ENCODE peak calls at places on chromosome 20, in ten cellular contexts. One of them, this sample, is unnamed.

GRCh38 chr20:46568570-46569129 is 18.2 kb upstream of the OCSTAMP start:
- DNase-seq in OCI-LY7: no peak
- DNase-seq in HFFc6: peak; percentile 47
- DNase-seq in progenitor cell of endocrine pancreas: no peak
- DNase-seq in HCT116: no peak
- DNase-seq in GM12865: no peak
- DNase-seq in foreskin keratinocyte: no peak
- DNase-seq in fibroblast of lung: peak; percentile 88
- DNase-seq in heart left ventricle: peak; percentile 89
- DNase-seq in heart right ventricle: peak; percentile 91
- DNase-seq in this sample: no peak

GRCh38 chr20:5996765-5997164 is 46.3 kb downstream of the MCM8 start:
- DNase-seq in OCI-LY7: peak; percentile 29
- DNase-seq in HFFc6: no peak
- DNase-seq in progenitor cell of endocrine pancreas: no peak
- DNase-seq in HCT116: no peak
- DNase-seq in GM12865: peak; percentile 70
- DNase-seq in foreskin keratinocyte: no peak
- DNase-seq in fibroblast of lung: no peak
- DNase-seq in heart left ventricle: no peak
- DNase-seq in heart right ventricle: no peak
- DNase-seq in this sample: no peak

GRCh38 chr20:52948491-52948890 is 23.7 kb upstream of the TSHZ2 start:
- DNase-seq in OCI-LY7: no peak
- DNase-seq in HFFc6: no peak
- DNase-seq in progenitor cell of endocrine pancreas: no peak
- DNase-seq in HCT116: no peak
- DNase-seq in GM12865: no peak
- DNase-seq in foreskin keratinocyte: no peak
- DNase-seq in fibroblast of lung: peak; percentile 34
- DNase-seq in heart left ventricle: no peak
- DNase-seq in heart right ventricle: no peak
- DNase-seq in this sample: no peak

GRCh38 chr20:31666258-31667042 is 28.7 kb downstream of the COX4I2 start:
- DNase-seq in OCI-LY7: peak; percentile 35
- DNase-seq in HFFc6: no peak
- DNase-seq in progenitor cell of endocrine pancreas: no peak
- DNase-seq in HCT116: no peak
- DNase-seq in GM12865: no peak
- DNase-seq in foreskin keratinocyte: no peak
- DNase-seq in fibroblast of lung: peak; percentile 46
- DNase-seq in heart left ventricle: peak; percentile 69
- DNase-seq in heart right ventricle: peak; percentile 65
- DNase-seq in this sample: no peak

GRCh38 chr20:25030649-25031026 is 27.3 kb downstream of the ACSS1 start:
- DNase-seq in OCI-LY7: no peak
- DNase-seq in HFFc6: no peak
- DNase-seq in progenitor cell of endocrine pancreas: no peak
- DNase-seq in HCT116: no peak
- DNase-seq in GM12865: no peak
- DNase-seq in foreskin keratinocyte: no peak
- DNase-seq in fibroblast of lung: no peak
- DNase-seq in heart left ventricle: no peak
- DNase-seq in heart right ventricle: no peak
- DNase-seq in this sample: no peak

GRCh38 chr20:31716818-31717477 is 5.7 kb downstream of the BCL2L1 start:
- DNase-seq in OCI-LY7: no peak
- DNase-seq in HFFc6: no peak
- DNase-seq in progenitor cell of endocrine pancreas: no peak
- DNase-seq in HCT116: no peak
- DNase-seq in GM12865: no peak
- DNase-seq in foreskin keratinocyte: no peak
- DNase-seq in fibroblast of lung: no peak
- DNase-seq in heart left ventricle: no peak
- DNase-seq in heart right ventricle: no peak
- DNase-seq in this sample: no peak

GRCh38 chr20:10537850-10538480 is 102.9 kb downstream of the SLX4IP start:
- DNase-seq in OCI-LY7: no peak
- DNase-seq in HFFc6: peak; percentile 20
- DNase-seq in progenitor cell of endocrine pancreas: no peak
- DNase-seq in HCT116: no peak
- DNase-seq in GM12865: no peak
- DNase-seq in foreskin keratinocyte: peak; percentile 32
- DNase-seq in fibroblast of lung: peak; percentile 47
- DNase-seq in heart left ventricle: no peak
- DNase-seq in heart right ventricle: no peak
- DNase-seq in this sample: no peak

GRCh38 chr20:58711266-58712051 is 18.9 kb downstream of the NPEPL1 start:
- DNase-seq in OCI-LY7: no peak
- DNase-seq in HFFc6: no peak
- DNase-seq in progenitor cell of endocrine pancreas: no peak
- DNase-seq in HCT116: no peak
- DNase-seq in GM12865: no peak
- DNase-seq in foreskin keratinocyte: no peak
- DNase-seq in fibroblast of lung: no peak
- DNase-seq in heart left ventricle: no peak
- DNase-seq in heart right ventricle: no peak
- DNase-seq in this sample: peak; percentile 80

GRCh38 chr20:34928411-34928810 is 27.2 kb downstream of the GSS start:
- DNase-seq in OCI-LY7: no peak
- DNase-seq in HFFc6: no peak
- DNase-seq in progenitor cell of endocrine pancreas: no peak
- DNase-seq in HCT116: no peak
- DNase-seq in GM12865: no peak
- DNase-seq in foreskin keratinocyte: no peak
- DNase-seq in fibroblast of lung: no peak
- DNase-seq in heart left ventricle: no peak
- DNase-seq in heart right ventricle: no peak
- DNase-seq in this sample: no peak

GRCh38 chr20:46260936-46261454 is 47.3 kb downstream of the CDH22 start:
- DNase-seq in OCI-LY7: no peak
- DNase-seq in HFFc6: no peak
- DNase-seq in progenitor cell of endocrine pancreas: no peak
- DNase-seq in HCT116: no peak
- DNase-seq in GM12865: no peak
- DNase-seq in foreskin keratinocyte: no peak
- DNase-seq in fibroblast of lung: no peak
- DNase-seq in heart left ventricle: no peak
- DNase-seq in heart right ventricle: no peak
- DNase-seq in this sample: no peak

GRCh38 chr20:49091762-49092161 is 45.6 kb downstream of the CSE1L start:
- DNase-seq in OCI-LY7: no peak
- DNase-seq in HFFc6: no peak
- DNase-seq in progenitor cell of endocrine pancreas: no peak
- DNase-seq in HCT116: no peak
- DNase-seq in GM12865: no peak
- DNase-seq in foreskin keratinocyte: no peak
- DNase-seq in fibroblast of lung: no peak
- DNase-seq in heart left ventricle: no peak
- DNase-seq in heart right ventricle: no peak
- DNase-seq in this sample: no peak

GRCh38 chr20:49701313-49701731 is 12.4 kb downstream of the B4GALT5 start:
- DNase-seq in OCI-LY7: no peak
- DNase-seq in HFFc6: peak; percentile 18
- DNase-seq in progenitor cell of endocrine pancreas: no peak
- DNase-seq in HCT116: no peak
- DNase-seq in GM12865: no peak
- DNase-seq in foreskin keratinocyte: no peak
- DNase-seq in fibroblast of lung: peak; percentile 36
- DNase-seq in heart left ventricle: no peak
- DNase-seq in heart right ventricle: no peak
- DNase-seq in this sample: peak; percentile 15

GRCh38 chr20:18287915-18288747 is at the start of gene ZNF133:
- DNase-seq in OCI-LY7: peak; percentile 93
- DNase-seq in HFFc6: peak; percentile 84
- DNase-seq in progenitor cell of endocrine pancreas: peak; percentile 96
- DNase-seq in HCT116: peak; percentile 90
- DNase-seq in GM12865: peak; percentile 94
- DNase-seq in foreskin keratinocyte: peak; percentile 96
- DNase-seq in fibroblast of lung: peak; percentile 94
- DNase-seq in heart left ventricle: peak; percentile 97
- DNase-seq in heart right ventricle: peak; percentile 98
- DNase-seq in this sample: peak; percentile 97
- TF ChIP-seq CTCF in OCI-LY7: peak; percentile 58
- TF ChIP-seq CTCF in HFFc6: peak; percentile 34
- TF ChIP-seq CTCF in progenitor cell of endocrine pancreas: peak; percentile 30
- TF ChIP-seq CTCF in HCT116: no peak
- TF ChIP-seq CTCF in GM12865: no peak
- TF ChIP-seq CTCF in foreskin keratinocyte: peak; percentile 21
- TF ChIP-seq CTCF in fibroblast of lung: no peak
- TF ChIP-seq CTCF in heart left ventricle: no peak
- TF ChIP-seq CTCF in heart right ventricle: no peak
- TF ChIP-seq CTCF in this sample: no peak

DNA sequence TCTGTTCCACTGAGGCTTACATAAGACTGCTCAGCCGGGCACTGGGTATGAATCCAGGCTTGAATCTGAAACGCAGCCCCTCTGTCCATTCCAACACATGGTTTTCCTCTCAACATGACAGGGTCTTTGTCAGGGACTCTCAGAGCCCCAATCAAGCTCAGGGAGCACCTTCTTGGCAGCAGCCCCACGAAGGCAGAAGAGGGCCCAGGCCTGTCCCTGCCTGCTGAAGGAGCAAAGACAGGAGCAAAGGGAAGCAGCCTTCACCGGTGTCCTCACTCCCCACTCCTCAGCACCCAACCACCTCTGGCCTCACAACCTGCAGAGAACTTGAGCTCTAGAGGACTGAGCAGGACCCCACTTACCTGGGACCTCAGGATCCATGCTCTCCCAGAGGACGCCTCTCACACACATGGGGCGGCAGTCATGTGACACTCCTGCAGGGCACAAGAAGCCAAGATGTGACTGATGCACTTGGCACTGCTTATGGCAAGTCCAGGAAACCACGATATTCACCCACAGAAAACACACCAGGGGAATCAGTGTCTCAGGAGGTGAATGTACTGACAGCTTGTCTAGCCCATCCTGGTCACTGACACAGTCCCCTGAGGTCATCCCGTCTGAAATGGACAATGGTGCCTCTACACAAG is 4.3 kb downstream of the SNHG17 start:
- DNase-seq in OCI-LY7: no peak
- DNase-seq in HFFc6: no peak
- DNase-seq in progenitor cell of endocrine pancreas: no peak
- DNase-seq in HCT116: no peak
- DNase-seq in GM12865: no peak
- DNase-seq in foreskin keratinocyte: no peak
- DNase-seq in fibroblast of lung: no peak
- DNase-seq in heart left ventricle: no peak
- DNase-seq in heart right ventricle: no peak
- DNase-seq in this sample: no peak
- TF ChIP-seq CTCF in OCI-LY7: no peak
- TF ChIP-seq CTCF in HFFc6: no peak
- TF ChIP-seq CTCF in progenitor cell of endocrine pancreas: no peak
- TF ChIP-seq CTCF in HCT116: no peak
- TF ChIP-seq CTCF in GM12865: no peak
- TF ChIP-seq CTCF in foreskin keratinocyte: no peak
- TF ChIP-seq CTCF in fibroblast of lung: no peak
- TF ChIP-seq CTCF in heart left ventricle: no peak
- TF ChIP-seq CTCF in heart right ventricle: no peak
- TF ChIP-seq CTCF in this sample: no peak

GRCh38 chr20:8082025-8082424 is 50.0 kb upstream of the PLCB1 start:
- DNase-seq in OCI-LY7: peak; percentile 11
- DNase-seq in HFFc6: peak; percentile 5
- DNase-seq in progenitor cell of endocrine pancreas: no peak
- DNase-seq in HCT116: peak; percentile 7
- DNase-seq in GM12865: no peak
- DNase-seq in foreskin keratinocyte: peak; percentile 23
- DNase-seq in fibroblast of lung: no peak
- DNase-seq in heart left ventricle: no peak
- DNase-seq in heart right ventricle: no peak
- DNase-seq in this sample: no peak
- TF ChIP-seq CTCF in OCI-LY7: peak; percentile 68
- TF ChIP-seq CTCF in HFFc6: peak; percentile 72
- TF ChIP-seq CTCF in progenitor cell of endocrine pancreas: peak; percentile 47
- TF ChIP-seq CTCF in HCT116: peak; percentile 65
- TF ChIP-seq CTCF in GM12865: peak; percentile 21
- TF ChIP-seq CTCF in foreskin keratinocyte: no peak
- TF ChIP-seq CTCF in fibroblast of lung: peak; percentile 38
- TF ChIP-seq CTCF in heart left ventricle: no peak
- TF ChIP-seq CTCF in heart right ventricle: no peak
- TF ChIP-seq CTCF in this sample: peak; percentile 46

GRCh38 chr20:11894072-11894471 is 23.6 kb upstream of the BTBD3 start:
- DNase-seq in OCI-LY7: no peak
- DNase-seq in HFFc6: no peak
- DNase-seq in progenitor cell of endocrine pancreas: no peak
- DNase-seq in HCT116: no peak
- DNase-seq in GM12865: no peak
- DNase-seq in foreskin keratinocyte: peak; percentile 50
- DNase-seq in fibroblast of lung: no peak
- DNase-seq in heart left ventricle: no peak
- DNase-seq in heart right ventricle: no peak
- DNase-seq in this sample: no peak

GRCh38 chr20:11891081-11891826 is 26.4 kb upstream of the BTBD3 start:
- DNase-seq in OCI-LY7: no peak
- DNase-seq in HFFc6: peak; percentile 26
- DNase-seq in progenitor cell of endocrine pancreas: peak; percentile 60
- DNase-seq in HCT116: no peak
- DNase-seq in GM12865: no peak
- DNase-seq in foreskin keratinocyte: peak; percentile 33
- DNase-seq in fibroblast of lung: peak; percentile 18
- DNase-seq in heart left ventricle: peak; percentile 77
- DNase-seq in heart right ventricle: peak; percentile 64
- DNase-seq in this sample: peak; percentile 84

GRCh38 chr20:11891827-11892521 is 25.7 kb upstream of the BTBD3 start:
- DNase-seq in OCI-LY7: no peak
- DNase-seq in HFFc6: peak; percentile 63
- DNase-seq in progenitor cell of endocrine pancreas: peak; percentile 49
- DNase-seq in HCT116: peak; percentile 66
- DNase-seq in GM12865: peak; percentile 6
- DNase-seq in foreskin keratinocyte: peak; percentile 82
- DNase-seq in fibroblast of lung: peak; percentile 65
- DNase-seq in heart left ventricle: peak; percentile 81
- DNase-seq in heart right ventricle: peak; percentile 81
- DNase-seq in this sample: no peak

GRCh38 chr20:11901127-11901526 is 16.6 kb upstream of the BTBD3 start:
- DNase-seq in OCI-LY7: no peak
- DNase-seq in HFFc6: peak; percentile 83
- DNase-seq in progenitor cell of endocrine pancreas: no peak
- DNase-seq in HCT116: no peak
- DNase-seq in GM12865: no peak
- DNase-seq in foreskin keratinocyte: peak; percentile 93
- DNase-seq in fibroblast of lung: peak; percentile 53
- DNase-seq in heart left ventricle: no peak
- DNase-seq in heart right ventricle: no peak
- DNase-seq in this sample: no peak

DNA sequence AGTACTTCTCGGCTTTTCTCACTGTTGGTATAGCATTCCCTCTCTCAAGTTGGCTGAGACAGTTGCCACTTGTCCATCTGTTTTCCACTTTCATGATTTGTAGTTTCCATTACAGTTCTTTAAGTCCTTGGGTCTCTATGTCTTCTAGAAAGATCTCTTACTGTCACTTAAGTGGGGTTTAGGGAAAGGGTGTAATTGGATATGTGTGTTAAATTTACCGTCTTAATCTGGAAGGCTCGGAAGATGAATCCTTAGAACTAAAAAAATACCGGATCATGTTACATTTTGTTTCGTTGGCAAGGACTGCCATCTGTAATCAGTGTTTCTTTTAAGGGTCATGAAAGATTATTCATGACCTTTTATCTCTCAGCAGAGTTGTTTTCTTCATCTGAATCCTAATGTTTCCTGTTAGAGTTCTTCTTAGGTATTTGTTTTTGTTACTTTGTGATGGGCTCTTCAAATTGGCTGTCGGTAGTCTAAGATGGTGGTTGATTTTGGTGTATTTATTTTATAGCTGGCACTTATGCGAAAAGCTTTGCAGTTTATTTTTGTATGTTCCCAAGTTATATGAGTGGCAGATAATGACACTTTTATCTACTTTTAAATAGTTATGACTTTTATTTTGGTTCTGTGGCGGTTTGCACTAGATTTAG is 21.7 kb upstream of the BTBD3 start:
- DNase-seq in OCI-LY7: no peak
- DNase-seq in HFFc6: no peak
- DNase-seq in progenitor cell of endocrine pancreas: no peak
- DNase-seq in HCT116: no peak
- DNase-seq in GM12865: no peak
- DNase-seq in foreskin keratinocyte: no peak
- DNase-seq in fibroblast of lung: peak; percentile 29
- DNase-seq in heart left ventricle: no peak
- DNase-seq in heart right ventricle: no peak
- DNase-seq in this sample: no peak
- TF ChIP-seq CTCF in OCI-LY7: no peak
- TF ChIP-seq CTCF in HFFc6: no peak
- TF ChIP-seq CTCF in progenitor cell of endocrine pancreas: no peak
- TF ChIP-seq CTCF in HCT116: no peak
- TF ChIP-seq CTCF in GM12865: no peak
- TF ChIP-seq CTCF in foreskin keratinocyte: no peak
- TF ChIP-seq CTCF in fibroblast of lung: no peak
- TF ChIP-seq CTCF in heart left ventricle: no peak
- TF ChIP-seq CTCF in heart right ventricle: no peak
- TF ChIP-seq CTCF in this sample: no peak

This sample was measured in osteocyte.